ENCODE peak calls at places on chromosomes 7 and 10, in four cellular contexts. R is adrenal gland, F is psoas muscle, T is neural crest cell. H is an unnamed sample.
A peak's percentile ranks its signal among the peaks of the same experiment; 100 is the strongest.

GRCh38 chr7:157807510-157807909 is 470.7 kb downstream of the DNAJB6 start:
- DNase-seq in R (no peak), F (peak; percentile 12), T (no peak), H (no peak)

GRCh38 chr10:7030134-7030855 is 380.5 kb downstream of the SFMBT2 start:
- DNase-seq in R (no peak), F (no peak), T (no peak), H (no peak)

GRCh38 chr10:87842220-87842641 is 21.1 kb downstream of the KLLN start:
- DNase-seq in R (no peak), F (no peak), T (no peak), H (no peak)

GRCh38 chr7:16708980-16709379 is 44.6 kb upstream of the TSPAN13 start:
- DNase-seq in R (peak; percentile 65), F (no peak), T (no peak), H (no peak)

GRCh38 chr7:141685285-141686035 is 16.5 kb downstream of the DENND11 start:
- DNase-seq in R (peak; percentile 9), F (peak; percentile 75), T (no peak), H (no peak)

GRCh38 chr7:152035807-152036206 is 10.3 kb downstream of the GALNT11 start:
- DNase-seq in R (no peak), F (no peak), T (no peak), H (no peak)

GRCh38 chr7:98192781-98193457 is 18.3 kb upstream of the BHLHA15 start:
- DNase-seq in R (no peak), F (no peak), T (no peak), H (no peak)

GRCh38 chr10:133009218-133009954 is 67.0 kb upstream of the CFAP46 start:
- DNase-seq in R (peak; percentile 74), F (peak; percentile 80), T (no peak), H (no peak)

GRCh38 chr7:76343294-76343930 is 15.4 kb downstream of the YWHAG start:
- DNase-seq in R (no peak), F (no peak), T (no peak), H (no peak)

GRCh38 chr10:565146-565545 is 124.3 kb downstream of the DIP2C start:
- DNase-seq in R (no peak), F (no peak), T (no peak), H (no peak)

GRCh38 chr7:142807855-142808460 is 37.2 kb downstream of the PRSS2 start:
- DNase-seq in R (no peak), F (no peak), T (no peak), H (no peak)

GRCh38 chr10:43202224-43202656 is 64.0 kb downstream of the CSGALNACT2 start:
- DNase-seq in R (no peak), F (peak; percentile 59), T (peak; percentile 45), H (no peak)

GRCh38 chr10:119313645-119314044 is 106.3 kb downstream of the GRK5 start:
- DNase-seq in R (no peak), F (no peak), T (no peak), H (no peak)

GRCh38 chr7:153641202-153641601 is 411.0 kb upstream of the DPP6 start:
- DNase-seq in R (peak; percentile 18), F (no peak), T (no peak), H (no peak)

GRCh38 chr10:61452229-61452651 is 941 bp downstream of the TMEM26 start:
- DNase-seq in R (no peak), F (peak; percentile 35), T (no peak), H (no peak)

GRCh38 chr10:96967847-96968246 is 135.7 kb downstream of the LCOR start:
- DNase-seq in R (no peak), F (no peak), T (no peak), H (no peak)

GRCh38 chr10:69406302-69406811 is 10.4 kb downstream of the TACR2 start:
- DNase-seq in R (peak; percentile 22), F (peak; percentile 61), T (peak; percentile 37), H (no peak)

GRCh38 chr7:25985196-25985595 is 166.8 kb upstream of the NFE2L3 start:
- DNase-seq in R (no peak), F (no peak), T (no peak), H (no peak)

GRCh38 chr10:102334106-102334505 is 61.4 kb upstream of the NFKB2 start:
- DNase-seq in R (peak; percentile 25), F (no peak), T (no peak), H (no peak)

GRCh38 chr10:122407375-122408125 is 33.0 kb downstream of the PLEKHA1 start:
- DNase-seq in R (peak; percentile 4), F (no peak), T (no peak), H (no peak)

GRCh38 chr7:132758983-132759382 is 182.7 kb upstream of the PLXNA4 start:
- DNase-seq in R (peak; percentile 24), F (no peak), T (no peak), H (no peak)

GRCh38 chr10:71589617-71590551 is 129.7 kb downstream of the C10orf105 start:
- DNase-seq in R (no peak), F (no peak), T (no peak), H (no peak)

GRCh38 chr10:33335800-33336605 is 1.5 kb upstream of the NRP1 start:
- DNase-seq in R (peak; percentile 54), F (peak; percentile 82), T (peak; percentile 22), H (peak; percentile 37)

DNA sequence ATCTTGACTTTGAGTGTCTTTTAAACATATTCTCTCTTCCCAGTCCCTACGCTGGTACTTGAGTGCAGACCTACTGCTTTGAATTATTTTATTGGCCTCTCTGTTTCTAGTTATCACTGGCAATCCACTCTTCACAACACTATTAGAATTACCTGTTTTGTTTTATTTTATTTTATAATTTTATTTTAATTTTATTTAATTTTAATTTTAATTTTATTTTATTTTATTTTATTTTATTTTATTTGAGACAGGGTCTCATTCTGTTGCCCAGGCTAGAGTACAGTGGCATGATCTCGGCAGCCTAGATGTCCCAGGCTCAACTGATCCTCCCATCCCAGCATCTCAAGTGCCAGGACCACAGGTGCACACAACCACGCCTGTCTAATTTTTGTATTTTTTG is 6.8 kb downstream of the STK17A start:
- DNase-seq in R (no peak), F (no peak), T (no peak), H (no peak)
- TF ChIP-seq CTCF in R (no peak), F (no peak), T (no peak), H (no peak)

GRCh38 chr7:112421666-112422486 is 28.4 kb upstream of the IFRD1 start:
- DNase-seq in R (no peak), F (no peak), T (no peak), H (no peak)
- TF ChIP-seq CTCF in R (no peak), F (no peak), T (no peak), H (no peak)

GRCh38 chr10:113905756-113906155 is 51.3 kb downstream of the NHLRC2 start:
- DNase-seq in R (no peak), F (no peak), T (no peak), H (no peak)
- TF ChIP-seq CTCF in R (no peak), F (no peak), T (no peak), H (no peak)

GRCh38 chr7:32167256-32167655 is 97.0 kb upstream of the PDE1C start:
- DNase-seq in R (no peak), F (no peak), T (no peak), H (no peak)

GRCh38 chr7:32164341-32164996 is 94.3 kb upstream of the PDE1C start:
- DNase-seq in R (peak; percentile 17), F (no peak), T (no peak), H (no peak)

GRCh38 chr7:32161708-32162107 is 91.5 kb upstream of the PDE1C start:
- DNase-seq in R (no peak), F (no peak), T (no peak), H (no peak)

GRCh38 chr7:32163911-32164310 is 93.7 kb upstream of the PDE1C start:
- DNase-seq in R (no peak), F (no peak), T (no peak), H (no peak)

DNA sequence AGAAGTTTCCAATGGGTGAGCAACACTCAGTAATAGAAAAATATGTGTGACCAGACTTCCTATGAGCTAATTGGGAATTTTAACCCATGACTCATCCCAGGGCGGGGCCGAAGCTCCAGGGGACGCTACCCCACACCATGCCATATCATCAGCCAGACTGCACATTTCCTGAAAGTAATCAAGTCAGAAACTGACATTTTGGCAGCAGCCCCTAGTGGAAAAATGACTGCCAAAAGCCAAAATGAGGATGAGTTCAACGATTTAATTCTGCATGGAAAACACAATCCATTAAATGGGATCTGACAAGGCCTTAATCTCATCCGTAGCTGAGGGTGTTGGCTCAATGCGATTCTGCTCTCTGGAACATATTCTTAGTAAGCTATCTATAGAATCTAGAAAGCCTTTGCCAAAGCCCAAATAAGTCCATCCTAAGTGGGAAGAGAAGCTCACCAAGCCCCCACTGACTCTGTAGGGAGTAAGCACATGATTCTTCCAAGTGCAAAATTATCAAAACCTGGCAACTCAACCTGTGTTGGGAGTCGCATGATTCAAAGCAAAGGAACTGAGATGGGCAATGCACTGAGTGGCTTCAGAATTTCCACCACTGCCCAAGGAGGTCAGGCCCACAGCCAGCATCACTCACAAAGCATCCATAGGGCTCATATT is 93.1 kb upstream of the PDE1C start:
- DNase-seq in R (peak; percentile 27), F (peak; percentile 55), T (no peak), H (no peak)
- TF ChIP-seq CTCF in R (no peak), F (no peak), T (no peak), H (no peak)

GRCh38 chr7:1844336-1844955 is 174.4 kb downstream of the ELFN1 start:
- DNase-seq in R (no peak), F (peak; percentile 45), T (no peak), H (no peak)
- TF ChIP-seq CTCF in R (no peak), F (no peak), T (no peak), H (no peak)

GRCh38 chr10:127354255-127354654 is 157.9 kb upstream of the INSYN2A start:
- DNase-seq in R (no peak), F (no peak), T (no peak), H (no peak)
- TF ChIP-seq CTCF in R (no peak), F (no peak), T (no peak), H (no peak)

GRCh38 chr10:117005454-117006055 is 568 bp upstream of the SHTN1 start:
- DNase-seq in R (peak; percentile 19), F (no peak), T (peak; percentile 11), H (peak; percentile 37)
- TF ChIP-seq CTCF in R (no peak), F (no peak), T (no peak), H (peak; percentile 32)

GRCh38 chr7:67487316-67487715 is 490.7 kb downstream of the TYW1 start:
- DNase-seq in R (no peak), F (no peak), T (no peak), H (no peak)
- TF ChIP-seq CTCF in R (no peak), F (no peak), T (no peak), H (no peak)

DNA sequence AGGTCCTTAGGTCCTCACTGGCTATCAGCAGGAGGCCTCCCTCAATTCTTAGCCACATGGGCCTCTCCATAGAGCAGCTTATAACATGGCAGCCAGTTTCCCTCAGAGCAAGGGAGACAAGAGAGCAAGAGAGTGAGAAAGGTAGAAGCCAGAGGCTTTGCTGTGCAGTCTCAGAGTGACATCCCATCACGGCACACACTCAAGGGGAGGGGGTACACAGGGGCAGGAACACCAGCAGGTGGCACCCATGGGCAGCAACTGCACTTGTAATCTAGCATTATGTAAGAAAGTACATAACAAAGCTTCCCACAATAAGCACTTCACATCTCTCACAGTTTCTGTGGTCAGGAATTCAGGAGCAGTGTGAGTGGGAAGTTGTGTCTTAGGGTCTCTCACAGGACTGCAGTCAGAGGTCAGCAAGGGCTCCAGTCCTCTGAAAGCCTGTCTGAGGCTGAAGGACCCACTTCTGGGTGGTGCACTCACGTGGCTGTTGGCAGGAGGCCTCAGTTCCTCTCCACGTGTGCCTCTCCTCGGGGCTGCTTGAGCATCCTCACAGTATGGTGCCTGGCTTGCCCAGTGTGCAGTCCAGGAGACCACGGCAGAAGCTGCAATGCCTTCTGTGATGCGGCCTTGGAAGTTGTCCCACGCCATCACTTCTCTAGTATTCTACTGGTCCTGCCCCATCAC is 159.4 kb downstream of the OAT start:
- DNase-seq in R (no peak), F (no peak), T (no peak), H (no peak)
- TF ChIP-seq CTCF in R (no peak), F (no peak), T (peak; percentile 29), H (peak; percentile 24)

H was measured in progenitor cell of endocrine pancreas.